ENCODE peak calls at places on chromosomes 6 and 20, in ten cellular contexts. Z, X, P, D, K, L, W, G, J and U are unnamed samples.

GRCh38 chr20:14997791-14998190 is 660.4 kb upstream of the FLRT3 start:
- DNase-seq in Z (no peak), P (no peak), L (no peak), J (no peak), K (no peak), X (no peak), W (no peak), G (peak), D (peak), U (no peak)

GRCh38 chr20:10648651-10649050 is 25.1 kb downstream of the JAG1 start:
- DNase-seq in K (no peak), L (no peak), G (peak), Z (no peak), W (no peak), P (no peak), D (no peak), J (no peak), X (no peak), U (peak)

GRCh38 chr20:62774762-62775161 is 21.5 kb upstream of the MRGBP start:
- DNase-seq in Z (no peak), K (no peak), D (no peak), G (no peak), L (no peak), J (peak), P (no peak), X (no peak), W (no peak), U (no peak)

GRCh38 chr6:108837236-108837971 is 10.8 kb upstream of the ARMC2 start:
- DNase-seq in G (no peak), W (peak), Z (no peak), L (no peak), D (no peak), J (no peak), K (peak), X (peak), P (no peak), U (no peak)

GRCh38 chr6:27541212-27541931 is 68.5 kb upstream of the ZNF184 start:
- DNase-seq in Z (no peak), W (no peak), K (no peak), P (no peak), D (peak), J (no peak), G (no peak), X (no peak), L (no peak), U (peak)

GRCh38 chr6:75205776-75206334 is at the start of gene COL12A1:
- DNase-seq in X (no peak), W (peak), P (peak), Z (peak), J (peak), D (peak), K (no peak), L (peak), G (peak), U (no peak)

GRCh38 chr20:51631011-51631950 is 88.8 kb upstream of the NFATC2 start:
- DNase-seq in L (no peak), Z (no peak), D (peak), P (peak), G (peak), W (no peak), X (no peak), K (no peak), J (peak), U (peak)

GRCh38 chr6:168177492-168177891 is 98.5 kb upstream of the FRMD1 start:
- DNase-seq in X (no peak), G (no peak), K (no peak), D (no peak), P (no peak), W (no peak), Z (no peak), J (no peak), L (no peak), U (no peak)

GRCh38 chr6:1130692-1131091 is 181.2 kb upstream of the FOXQ1 start:
- DNase-seq in G (no peak), P (peak), X (no peak), L (no peak), W (no peak), D (no peak), J (no peak), K (no peak), Z (no peak), U (no peak)

GRCh38 chr6:29447670-29448069 is 8.6 kb downstream of the OR10C1 start:
- DNase-seq in K (no peak), Z (peak), J (no peak), G (no peak), W (no peak), P (no peak), D (peak), X (no peak), L (no peak), U (no peak)

GRCh38 chr20:51346686-51347485 is 195.6 kb downstream of the NFATC2 start:
- DNase-seq in X (no peak), J (no peak), K (no peak), W (no peak), L (no peak), D (peak), Z (no peak), P (no peak), G (peak), U (no peak)

GRCh38 chr6:146028250-146028789 is 542 bp upstream of the GRM1 start:
- DNase-seq in K (no peak), D (peak), G (peak), L (peak), X (peak), Z (peak), J (no peak), P (peak), W (peak), U (peak)

GRCh38 chr20:38278763-38279162 is 18.2 kb upstream of the KIAA1755 start:
- DNase-seq in J (no peak), L (no peak), Z (no peak), X (no peak), G (no peak), P (no peak), D (no peak), W (no peak), K (no peak), U (no peak)

GRCh38 chr20:47360489-47361267 is 4.2 kb upstream of the ZMYND8 start:
- DNase-seq in X (no peak), P (peak), J (peak), W (no peak), D (peak), G (peak), K (no peak), Z (peak), L (no peak), U (peak)
- H3K4me3 ChIP-seq in X (no peak), P (peak), J (no peak), W (no peak), D (peak), G (peak), K (no peak), Z (peak), L (no peak), U (peak)

GRCh38 chr20:45153756-45154155 is 20.9 kb upstream of the PI3 start:
- DNase-seq in P (no peak), W (no peak), J (no peak), K (no peak), G (no peak), D (no peak), L (no peak), X (no peak), Z (no peak), U (peak)

GRCh38 chr20:45154183-45154582 is 20.5 kb upstream of the PI3 start:
- DNase-seq in W (no peak), Z (no peak), X (no peak), D (no peak), J (no peak), K (peak), P (no peak), L (no peak), G (peak), U (no peak)

GRCh38 chr20:45157977-45158376 is 16.7 kb upstream of the PI3 start:
- DNase-seq in Z (no peak), J (no peak), G (peak), X (no peak), D (peak), L (no peak), K (no peak), P (no peak), W (no peak), U (no peak)

GRCh38 chr20:45156728-45157127 is 18.0 kb upstream of the PI3 start:
- DNase-seq in L (no peak), G (no peak), P (no peak), K (no peak), Z (no peak), D (no peak), X (no peak), J (no peak), W (no peak), U (no peak)

DNA sequence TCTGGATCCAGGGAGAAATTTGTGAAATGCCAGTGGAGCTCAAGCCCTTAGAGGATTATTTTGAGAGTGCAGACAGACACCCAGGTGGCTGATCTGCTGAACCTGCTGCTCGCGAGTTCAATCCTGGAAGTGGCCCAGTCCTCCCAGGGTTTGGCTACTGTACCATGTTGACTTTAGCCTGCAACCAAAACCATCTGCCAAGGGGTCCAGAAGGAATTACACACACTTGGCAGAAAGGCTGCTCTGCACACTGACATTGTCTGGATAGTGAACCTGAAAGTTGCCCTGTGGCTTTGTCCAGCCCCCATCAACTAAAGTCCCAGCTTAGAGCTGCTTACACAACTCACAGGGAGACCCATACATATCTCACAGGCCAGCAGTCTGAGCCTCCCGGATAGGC is 21.6 kb upstream of the PI3 start:
- DNase-seq in J (no peak), W (no peak), P (no peak), L (no peak), K (no peak), D (no peak), Z (no peak), G (no peak), X (no peak), U (no peak)
- H3K4me3 ChIP-seq in J (no peak), W (no peak), P (no peak), L (no peak), K (no peak), D (no peak), Z (no peak), G (no peak), X (no peak), U (no peak)

GRCh38 chr6:151765444-151765886 is 42.0 kb upstream of the ESR1 start:
- DNase-seq in D (peak), J (no peak), K (peak), P (no peak), Z (peak), G (peak), W (peak), X (peak), L (peak), U (peak)
- H3K4me3 ChIP-seq in D (no peak), J (no peak), K (no peak), P (no peak), Z (no peak), G (no peak), W (no peak), X (no peak), L (no peak), U (no peak)

GRCh38 chr20:44649976-44650375 is 1.5 kb downstream of the ADA start:
- DNase-seq in D (no peak), X (peak), Z (no peak), K (peak), G (no peak), L (no peak), J (no peak), W (no peak), P (no peak), U (no peak)
- H3K4me3 ChIP-seq in D (no peak), X (peak), Z (no peak), K (peak), G (no peak), L (no peak), J (no peak), W (peak), P (peak), U (peak)

GRCh38 chr6:101399627-101399955 is 6.1 kb downstream of the GRIK2 start:
- DNase-seq in G (no peak), K (no peak), Z (no peak), P (no peak), L (no peak), J (no peak), X (no peak), D (no peak), W (no peak), U (no peak)
- H3K4me3 ChIP-seq in G (peak), K (no peak), Z (no peak), P (peak), L (no peak), J (no peak), X (no peak), D (no peak), W (no peak), U (no peak)

DNA sequence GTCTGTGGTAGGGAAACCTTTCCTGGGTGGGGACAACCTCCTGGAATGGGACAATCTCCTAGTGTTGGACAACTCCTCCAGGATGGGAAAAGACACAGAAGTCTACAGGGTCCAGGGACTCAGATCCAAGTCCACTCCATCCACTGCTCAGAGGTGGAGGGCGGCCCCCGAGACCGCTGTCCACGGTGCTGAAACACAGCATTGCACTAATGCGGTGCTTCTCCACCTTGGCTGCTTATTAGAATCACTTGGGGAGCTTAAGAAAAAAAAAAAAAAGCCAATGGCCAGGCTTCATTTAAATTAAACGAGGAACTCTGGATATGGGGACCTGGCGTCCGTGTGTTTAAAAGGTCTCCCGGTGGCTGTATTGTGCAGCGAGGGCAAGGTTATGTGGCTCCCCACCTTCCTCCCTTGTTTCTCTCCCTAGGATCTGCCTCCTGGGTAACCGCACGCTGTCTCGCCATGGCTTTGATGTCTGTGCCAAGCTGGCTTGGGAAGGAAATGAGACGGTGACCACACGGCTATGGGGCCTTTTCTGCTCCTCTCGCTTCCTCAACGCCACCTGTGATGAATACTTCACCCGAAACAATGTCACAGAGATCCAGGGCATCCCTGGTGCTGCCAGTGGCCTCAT is 12.0 kb downstream of the SLC12A5 start:
- DNase-seq in G (peak), K (peak), D (peak), J (no peak), X (peak), Z (peak), W (peak), P (no peak), L (peak), U (peak)
- H3K4me3 ChIP-seq in G (no peak), K (no peak), D (no peak), J (no peak), X (no peak), Z (no peak), W (no peak), P (no peak), L (no peak), U (no peak)

DNA sequence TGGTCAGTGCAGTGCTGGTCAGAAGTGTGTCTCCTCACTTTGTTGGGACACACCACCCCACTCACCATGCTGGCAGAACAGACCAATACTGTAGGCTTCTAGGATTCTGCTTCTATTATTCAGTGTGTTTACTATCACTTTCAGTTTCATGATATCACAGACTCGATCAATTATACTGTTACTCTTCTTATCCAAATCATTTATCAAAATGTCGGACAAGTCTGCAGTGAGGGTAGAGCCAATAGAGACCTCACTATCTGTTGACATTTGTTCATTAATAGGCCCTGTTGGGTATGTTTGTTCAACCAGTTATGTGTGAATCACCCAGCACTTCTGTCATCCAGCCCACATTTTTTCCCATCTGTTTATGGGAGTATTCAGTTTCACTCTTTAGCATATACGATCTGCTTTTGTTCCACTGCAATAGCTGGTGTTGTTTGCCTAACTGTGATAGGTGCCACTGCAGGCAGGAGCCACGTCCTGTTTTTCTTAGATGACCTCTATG is 140.1 kb downstream of the NRN1 start:
- DNase-seq in J (no peak), X (no peak), P (no peak), K (peak), Z (no peak), W (peak), D (peak), L (peak), G (peak), U (no peak)
- H3K4me3 ChIP-seq in J (no peak), X (no peak), P (peak), K (no peak), Z (no peak), W (peak), D (no peak), L (peak), G (no peak), U (no peak)

GRCh38 chr6:150176659-150177058 is 33.8 kb downstream of the PPP1R14C start:
- DNase-seq in X (no peak), L (no peak), P (no peak), J (no peak), K (no peak), Z (no peak), G (no peak), D (no peak), W (no peak), U (no peak)
- H3K4me3 ChIP-seq in X (no peak), L (no peak), P (peak), J (no peak), K (no peak), Z (no peak), G (no peak), D (no peak), W (no peak), U (no peak)